ENCODE peak calls at places on chromosomes 3 and 15, in eight cellular contexts. V, J, W, H, Y, L, Q and C are unnamed samples.

GRCh38 chr15:79091204-79091867 is 756 bp upstream of the RASGRF1 start:
- DNase-seq in V (no peak), J (no peak), W (peak; percentile 22), H (no peak), Y (peak; percentile 44), L (peak; percentile 61), Q (no peak), C (peak; percentile 58)

GRCh38 chr3:16359331-16359730 is 94.3 kb downstream of the OXNAD1 start:
- DNase-seq in V (no peak), J (no peak), W (no peak), H (no peak), Y (no peak), L (no peak), Q (no peak), C (no peak)

GRCh38 chr3:52615178-52615577 is 70.5 kb downstream of the PBRM1 start:
- DNase-seq in V (no peak), J (no peak), W (no peak), H (no peak), Y (no peak), L (no peak), Q (no peak), C (no peak)

GRCh38 chr3:123081718-123082369 is 15.0 kb downstream of the PDIA5 start:
- DNase-seq in V (no peak), J (no peak), W (no peak), H (no peak), Y (no peak), L (no peak), Q (no peak), C (no peak)

GRCh38 chr15:72116680-72117447 is 1.1 kb downstream of the MYO9A start:
- DNase-seq in V (peak; percentile 29), J (peak; percentile 24), W (peak; percentile 53), H (no peak), Y (no peak), L (no peak), Q (no peak), C (no peak)

GRCh38 chr15:85527907-85528306 is 147.5 kb downstream of the AKAP13 start:
- DNase-seq in V (peak; percentile 80), J (no peak), W (peak; percentile 34), H (no peak), Y (no peak), L (no peak), Q (no peak), C (no peak)

GRCh38 chr15:67148196-67148701 is 82.8 kb downstream of the SMAD3 start:
- DNase-seq in V (peak; percentile 81), J (no peak), W (peak; percentile 24), H (no peak), Y (no peak), L (no peak), Q (no peak), C (no peak)

GRCh38 chr3:155070932-155071387 is 9.2 kb upstream of the MME start:
- DNase-seq in V (peak; percentile 94), J (no peak), W (peak; percentile 64), H (no peak), Y (no peak), L (no peak), Q (no peak), C (no peak)

GRCh38 chr15:50116477-50116876 is 2.6 kb downstream of the ATP8B4 start:
- DNase-seq in V (no peak), J (no peak), W (no peak), H (no peak), Y (peak; percentile 30), L (no peak), Q (no peak), C (peak; percentile 11)

GRCh38 chr3:130661116-130661515 is 85.5 kb downstream of the PIK3R4 start:
- DNase-seq in V (peak; percentile 35), J (no peak), W (no peak), H (no peak), Y (no peak), L (no peak), Q (no peak), C (no peak)

GRCh38 chr15:30059771-30060170 is 23.0 kb upstream of the GOLGA8J start:
- DNase-seq in V (no peak), J (no peak), W (no peak), H (no peak), Y (no peak), L (no peak), Q (no peak), C (no peak)

GRCh38 chr3:1439395-1439794 is 346.6 kb downstream of the CNTN6 start:
- DNase-seq in V (no peak), J (peak; percentile 18), W (peak; percentile 26), H (no peak), Y (no peak), L (no peak), Q (no peak), C (no peak)
- TF ChIP-seq CTCF in V (no peak), J (no peak), W (peak; percentile 31), H (peak; percentile 24), Y (no peak), L (no peak), Q (no peak), C (peak; percentile 17)

DNA sequence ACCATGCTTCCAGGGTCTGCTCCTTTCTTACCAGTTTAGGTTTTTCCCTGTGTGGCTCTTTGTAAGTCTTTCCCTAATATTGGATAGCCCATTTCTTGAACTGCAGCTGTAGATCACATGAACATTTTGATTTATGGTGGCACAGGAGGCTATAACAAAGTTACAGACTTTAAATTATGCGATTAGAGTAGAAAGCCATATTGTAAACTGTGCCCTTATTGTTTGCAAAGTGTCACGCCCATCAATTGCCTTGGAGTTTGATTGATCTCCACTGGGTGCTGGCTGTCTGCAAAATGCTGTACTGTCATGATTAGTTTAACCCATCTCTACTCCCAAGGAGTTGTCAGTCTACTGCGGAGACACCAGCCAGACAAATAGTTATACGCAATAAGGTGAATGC is 110.3 kb downstream of the CACNA2D3 start:
- DNase-seq in V (no peak), J (no peak), W (no peak), H (no peak), Y (no peak), L (no peak), Q (no peak), C (no peak)
- TF ChIP-seq CTCF in V (no peak), J (no peak), W (no peak), H (no peak), Y (no peak), L (no peak), Q (no peak), C (no peak)

DNA sequence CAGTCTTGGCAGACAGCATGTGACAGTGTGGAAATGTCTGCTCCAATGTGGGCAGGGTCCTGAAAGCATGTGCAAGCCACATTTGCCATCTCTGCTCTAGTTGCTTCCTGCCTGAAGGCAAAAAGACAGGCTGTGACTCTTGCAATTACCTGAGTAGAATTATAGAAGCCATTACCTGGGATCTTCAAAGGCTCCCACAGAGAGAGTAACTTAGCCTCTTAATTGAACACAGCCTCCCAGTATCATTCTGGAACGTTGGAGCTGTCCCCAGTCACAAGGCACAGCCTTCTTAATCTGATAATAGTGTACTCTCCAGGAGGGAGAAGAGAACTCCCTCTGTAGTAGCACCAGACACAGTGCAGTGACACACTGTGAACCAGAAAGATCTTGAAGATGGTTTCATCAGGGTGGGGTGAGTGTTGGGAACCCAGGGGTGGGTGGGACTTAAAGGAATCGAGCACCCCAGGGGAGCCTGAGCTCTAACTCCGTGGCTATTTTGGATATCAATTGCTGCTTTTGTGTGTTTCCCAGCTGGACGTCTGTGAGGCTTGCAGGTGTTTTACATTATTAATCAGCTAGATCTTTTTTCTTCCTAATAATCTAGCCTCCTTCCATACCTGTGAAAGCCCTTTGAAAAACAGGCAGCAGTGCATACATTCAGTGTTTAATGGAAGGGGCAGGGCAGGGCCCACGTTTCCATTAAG is 40.6 kb upstream of the GLCE start:
- DNase-seq in V (no peak), J (no peak), W (no peak), H (no peak), Y (no peak), L (no peak), Q (no peak), C (no peak)
- TF ChIP-seq CTCF in V (no peak), J (no peak), W (no peak), H (no peak), Y (no peak), L (no peak), Q (no peak), C (no peak)

GRCh38 chr3:14274999-14275961 is 96.7 kb downstream of the LSM3 start:
- DNase-seq in V (no peak), J (no peak), W (no peak), H (no peak), Y (no peak), L (no peak), Q (no peak), C (peak; percentile 55)
- TF ChIP-seq CTCF in V (no peak), J (no peak), W (peak; percentile 17), H (peak; percentile 44), Y (no peak), L (no peak), Q (peak; percentile 30), C (peak; percentile 8)

DNA sequence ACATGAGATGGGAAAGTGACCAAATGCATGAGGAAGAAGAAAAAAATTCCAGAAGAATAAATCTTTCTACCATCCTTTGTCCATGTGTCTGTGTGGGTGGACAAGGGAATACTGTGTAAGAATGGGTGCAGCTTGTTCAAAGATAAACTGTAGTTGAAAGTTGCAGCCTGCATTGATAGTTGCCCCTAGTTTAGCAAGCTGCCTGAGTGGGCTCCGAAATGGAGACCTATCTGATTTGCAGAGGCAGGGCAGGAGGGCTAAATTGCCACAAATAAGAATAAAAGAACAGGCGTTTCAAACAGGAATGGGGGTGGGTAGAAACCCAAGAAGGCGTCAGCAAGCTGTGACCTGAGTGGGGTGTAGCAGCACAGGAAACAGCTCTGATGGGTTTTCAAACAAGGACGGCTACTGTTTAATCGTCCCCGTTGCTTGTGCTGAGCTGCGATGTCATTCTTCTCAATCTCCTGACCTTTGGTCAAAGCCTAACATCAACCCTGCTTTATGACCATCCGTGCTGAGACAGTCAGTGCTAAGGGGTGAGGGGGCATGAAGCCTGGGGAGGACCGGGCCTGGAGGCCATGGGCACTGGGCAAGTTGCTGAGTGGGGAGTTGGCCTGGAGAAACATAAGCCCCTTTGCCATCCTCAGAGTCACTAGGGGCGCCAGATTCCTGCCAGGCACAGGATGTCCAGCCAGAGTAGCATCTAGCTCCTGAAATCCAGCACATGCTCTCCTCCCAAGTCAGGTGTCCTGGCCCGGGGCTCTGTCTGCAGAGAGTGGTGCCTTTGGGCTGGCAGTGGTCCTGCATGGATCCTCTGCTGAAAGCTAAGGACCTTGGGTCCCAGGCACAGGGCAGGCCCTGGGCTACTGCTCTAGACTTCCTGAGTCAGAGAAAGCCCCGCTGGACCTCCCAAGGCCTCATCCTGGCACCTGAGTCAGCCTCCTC is 19.2 kb upstream of the C15orf39 start:
- DNase-seq in V (peak; percentile 61), J (no peak), W (peak; percentile 56), H (no peak), Y (peak; percentile 17), L (no peak), Q (no peak), C (no peak)
- TF ChIP-seq CTCF in V (no peak), J (no peak), W (no peak), H (no peak), Y (peak; percentile 0), L (no peak), Q (no peak), C (no peak)

DNA sequence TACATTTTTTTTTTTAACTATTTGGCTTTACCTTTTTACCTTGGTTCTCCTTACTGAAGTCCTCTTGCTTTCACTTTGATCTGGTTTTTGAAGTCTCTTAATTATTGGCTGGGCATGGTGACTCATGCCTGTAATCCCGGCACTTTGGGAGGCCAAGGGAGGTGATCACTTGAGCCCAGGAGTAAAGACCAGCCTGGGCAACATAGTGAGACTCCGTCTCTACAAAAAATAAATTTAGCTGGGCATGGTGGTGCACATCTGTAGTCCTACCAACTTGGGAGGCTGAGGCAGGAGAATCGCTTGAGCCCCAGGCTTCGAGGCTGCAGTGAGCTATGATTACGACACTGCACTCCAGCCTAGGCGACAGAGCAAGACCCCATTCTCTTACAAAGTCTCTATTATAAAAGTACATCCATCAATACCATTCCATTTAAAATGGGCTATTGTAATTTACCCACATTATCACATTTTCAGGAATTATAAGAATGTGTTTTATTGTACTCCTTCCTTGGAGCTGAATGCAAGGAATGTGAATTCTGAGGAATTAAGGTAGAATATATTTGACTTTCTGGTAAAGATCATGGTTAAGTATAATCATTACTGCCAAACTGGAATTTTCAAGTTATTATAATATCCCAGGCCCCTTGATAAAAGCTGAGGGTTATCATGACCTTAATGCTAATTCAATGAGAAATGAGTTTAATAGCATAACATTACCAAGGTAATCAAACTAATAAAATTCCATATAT is 49.0 kb downstream of the MSL2 start:
- DNase-seq in V (peak; percentile 20), J (no peak), W (no peak), H (no peak), Y (no peak), L (no peak), Q (no peak), C (no peak)
- TF ChIP-seq CTCF in V (no peak), J (no peak), W (no peak), H (no peak), Y (no peak), L (no peak), Q (no peak), C (no peak)